ENCODE peak calls at places on chromosomes 12 and 14, in six cellular contexts. T is type B pancreatic cell, U is left cardiac atrium, S is lower lobe of right lung, X is GM10248, B is NCI-H1105. G is an unnamed sample.

GRCh38 chr12:127400231-127400630 is 866.7 kb upstream of the TMEM132C start:
- DNase-seq in T (no peak), U (no peak), S (no peak), X (no peak), B (no peak), G (no peak)

GRCh38 chr12:32918890-32919791 is 22.6 kb upstream of the PKP2 start:
- DNase-seq in T (no peak), U (no peak), S (no peak), X (peak), B (peak), G (no peak)

GRCh38 chr14:24032727-24033418 is 18.9 kb upstream of the CARMIL3 start:
- DNase-seq in T (no peak), U (no peak), S (no peak), X (no peak), B (no peak), G (no peak)

GRCh38 chr12:93214523-93215289 is 163.0 kb upstream of the NUDT4 start:
- DNase-seq in T (no peak), U (no peak), S (no peak), X (no peak), B (no peak), G (no peak)

GRCh38 chr12:21476949-21477348 is 24.5 kb downstream of the RECQL start:
- DNase-seq in T (no peak), U (no peak), S (no peak), X (no peak), B (no peak), G (no peak)

GRCh38 chr12:127926004-127926403 is 341.0 kb upstream of the TMEM132C start:
- DNase-seq in T (no peak), U (peak), S (no peak), X (no peak), B (no peak), G (peak)

GRCh38 chr12:131397493-131398181 is 313.3 kb upstream of the SFSWAP start:
- DNase-seq in T (no peak), U (no peak), S (no peak), X (no peak), B (no peak), G (no peak)

GRCh38 chr12:28089363-28089762 is 100.9 kb upstream of the CCDC91 start:
- DNase-seq in T (no peak), U (no peak), S (no peak), X (no peak), B (no peak), G (no peak)

GRCh38 chr14:88572117-88572516 is 9.3 kb downstream of the ZC3H14 start:
- DNase-seq in T (no peak), U (no peak), S (no peak), X (no peak), B (no peak), G (no peak)

GRCh38 chr14:95523051-95523817 is 6.8 kb upstream of the SYNE3 start:
- DNase-seq in T (no peak), U (no peak), S (no peak), X (no peak), B (no peak), G (no peak)

GRCh38 chr12:76784600-76785051 is 20.7 kb downstream of the ZDHHC17 start:
- DNase-seq in T (no peak), U (no peak), S (no peak), X (no peak), B (no peak), G (no peak)

GRCh38 chr12:95838125-95838524 is 20.6 kb upstream of the SNRPF start:
- DNase-seq in T (no peak), U (no peak), S (no peak), X (no peak), B (peak), G (no peak)

GRCh38 chr14:53032161-53032803 is 81.4 kb upstream of the FERMT2 start:
- DNase-seq in T (no peak), U (peak), S (no peak), X (no peak), B (no peak), G (no peak)

GRCh38 chr12:27577688-27578087 is 53.7 kb downstream of the PPFIBP1 start:
- DNase-seq in T (no peak), U (no peak), S (no peak), X (no peak), B (no peak), G (no peak)

GRCh38 chr12:57467915-57468314 is 8.3 kb downstream of the GLI1 start:
- DNase-seq in T (no peak), U (no peak), S (no peak), X (no peak), B (no peak), G (no peak)

GRCh38 chr14:75201087-75201486 is 24.7 kb upstream of the TMED10 start:
- DNase-seq in T (no peak), U (no peak), S (no peak), X (no peak), B (no peak), G (no peak)

GRCh38 chr14:25896777-25897176 is 701.1 kb downstream of the NOVA1 start:
- DNase-seq in T (no peak), U (no peak), S (no peak), X (no peak), B (no peak), G (no peak)

GRCh38 chr12:62692884-62693283 is 226.3 kb downstream of the MON2 start:
- DNase-seq in T (no peak), U (no peak), S (no peak), X (no peak), B (no peak), G (no peak)

GRCh38 chr12:124837958-124838803 is 25.5 kb downstream of the SCARB1 start:
- DNase-seq in T (no peak), U (peak), S (no peak), X (no peak), B (no peak), G (peak)

GRCh38 chr12:117821480-117822175 is 147.2 kb downstream of the KSR2 start:
- DNase-seq in T (no peak), U (no peak), S (no peak), X (no peak), B (no peak), G (no peak)

GRCh38 chr12:108589028-108589839 is 8.7 kb downstream of the TMEM119 start:
- DNase-seq in T (peak), U (no peak), S (no peak), X (no peak), B (no peak), G (no peak)

G was measured in left ventricle myocardium superior.